ENCODE peak calls at places on chromosomes 5 and 9, in seven cellular contexts. K is GM12878, V is RWPE2, C is heart right ventricle, E is IMR-90, T is adrenal gland, I is Caco-2. Y is an unnamed sample.

GRCh38 chr9:85483214-85483613 is 258.5 kb downstream of the AGTPBP1 start:
- DNase-seq in C (no peak), T (no peak), E (no peak), V (no peak), K (no peak), I (no peak), Y (no peak)

GRCh38 chr9:113343732-113344231 is 3.7 kb upstream of the WDR31 start:
- DNase-seq in I (no peak), K (no peak), V (no peak), E (no peak), T (peak; percentile 97), C (peak; percentile 56), Y (no peak)

GRCh38 chr9:92439921-92440750 is 15.9 kb upstream of the OMD start:
- DNase-seq in C (no peak), I (no peak), E (peak; percentile 90), V (no peak), T (no peak), K (no peak), Y (no peak)

GRCh38 chr5:133398646-133399081 is 213.7 kb downstream of the FSTL4 start:
- DNase-seq in E (no peak), K (peak; percentile 43), T (peak; percentile 6), C (no peak), V (no peak), I (no peak), Y (peak; percentile 69)

GRCh38 chr9:21968331-21969010 is 25.7 kb downstream of the CDKN2A start:
- DNase-seq in C (no peak), I (no peak), E (no peak), K (no peak), V (no peak), T (no peak), Y (no peak)

GRCh38 chr5:44536650-44537260 is 147.5 kb upstream of the FGF10 start:
- DNase-seq in K (no peak), T (peak; percentile 64), C (no peak), E (peak; percentile 17), V (no peak), I (peak; percentile 42), Y (no peak)

GRCh38 chr5:152061095-152061494 is 136.4 kb upstream of the GLRA1 start:
- DNase-seq in T (no peak), V (no peak), I (no peak), K (no peak), E (no peak), C (no peak), Y (no peak)

GRCh38 chr9:79477955-79478751 is 93.6 kb upstream of the TLE4 start:
- DNase-seq in V (no peak), E (peak; percentile 29), T (no peak), I (no peak), C (no peak), K (no peak), Y (peak; percentile 1)

GRCh38 chr9:129932303-129933151 is 97.3 kb downstream of the USP20 start:
- DNase-seq in E (peak; percentile 10), V (no peak), T (no peak), I (no peak), C (no peak), K (peak; percentile 47), Y (peak; percentile 32)

DNA sequence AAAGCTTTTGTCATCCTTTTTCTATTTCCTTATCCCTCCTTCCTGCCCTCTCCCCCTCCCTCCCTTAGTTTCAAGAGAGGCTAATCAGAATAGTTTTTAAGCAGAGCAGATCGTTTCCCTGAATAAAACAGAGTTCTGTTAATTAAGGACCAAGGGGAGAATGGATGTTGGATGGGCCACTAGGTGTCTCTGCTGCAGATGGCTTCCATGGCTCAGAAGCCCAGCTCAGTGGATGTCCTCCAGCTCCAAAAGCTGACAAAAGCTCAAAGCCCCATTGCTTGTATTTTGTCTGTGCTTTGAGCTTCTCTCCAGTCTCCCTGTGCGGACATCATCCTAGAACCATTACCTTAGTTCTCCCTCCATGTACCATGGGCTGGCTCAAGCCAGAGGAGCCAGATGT is 21.0 kb upstream of the NPR3 start:
- DNase-seq in V (no peak), I (no peak), C (no peak), E (no peak), T (no peak), K (no peak), Y (no peak)
- TF ChIP-seq CTCF in V (peak; percentile 44), I (peak; percentile 21), C (no peak), E (peak; percentile 16), T (no peak), K (peak; percentile 23), Y (peak; percentile 36)

DNA sequence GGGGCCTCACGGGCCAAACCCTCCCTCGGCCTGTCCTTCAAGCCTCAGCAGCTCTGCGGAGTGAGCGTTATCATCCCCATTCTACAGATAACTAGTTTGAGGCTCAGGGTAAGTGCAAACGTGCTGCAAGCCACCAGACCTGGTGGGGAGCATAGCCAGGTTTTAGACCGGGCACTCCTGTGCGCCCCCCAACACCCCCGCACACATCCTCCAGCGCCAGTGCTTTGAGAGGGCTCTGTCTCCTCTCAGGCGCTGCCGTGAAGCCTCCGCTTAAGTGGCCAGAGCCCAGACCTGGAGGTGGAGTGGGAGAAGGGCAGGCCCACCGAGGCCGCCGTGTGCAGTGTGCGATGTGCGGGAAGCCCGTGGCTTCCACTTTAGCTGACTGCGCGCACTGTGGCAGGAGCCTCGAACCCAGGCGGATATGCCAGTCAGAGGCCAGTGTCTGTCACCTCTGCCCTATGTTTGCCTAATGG is 1.6 kb upstream of the MGAT1 start:
- DNase-seq in C (no peak), I (no peak), E (no peak), T (peak; percentile 48), V (peak; percentile 60), K (no peak), Y (no peak)
- H3K4me3 ChIP-seq in C (peak overlapping the region; percentile 89), I (no peak overlapping the region), E (no peak overlapping the region), T (no peak overlapping the region), V (no peak overlapping the region), K (peak overlapping the region; percentile 97), Y (peak overlapping the region; percentile 45)

GRCh38 chr5:885127-885442 is 7.5 kb downstream of the BRD9 start:
- DNase-seq in E (no peak), V (peak; percentile 69), C (no peak), T (no peak), K (no peak), I (peak; percentile 30), Y (no peak)

GRCh38 chr5:885529-885928 is 7.1 kb downstream of the BRD9 start:
- DNase-seq in C (peak; percentile 77), T (peak; percentile 70), K (no peak), V (no peak), E (no peak), I (peak; percentile 23), Y (no peak)

GRCh38 chr5:886716-887325 is 5.8 kb downstream of the BRD9 start:
- DNase-seq in I (peak; percentile 25), E (no peak), T (no peak), V (no peak), K (no peak), C (no peak), Y (no peak)

GRCh38 chr5:884345-885126 is 8.1 kb downstream of the BRD9 start:
- DNase-seq in I (peak; percentile 31), T (no peak), K (no peak), C (no peak), V (no peak), E (no peak), Y (no peak)

DNA sequence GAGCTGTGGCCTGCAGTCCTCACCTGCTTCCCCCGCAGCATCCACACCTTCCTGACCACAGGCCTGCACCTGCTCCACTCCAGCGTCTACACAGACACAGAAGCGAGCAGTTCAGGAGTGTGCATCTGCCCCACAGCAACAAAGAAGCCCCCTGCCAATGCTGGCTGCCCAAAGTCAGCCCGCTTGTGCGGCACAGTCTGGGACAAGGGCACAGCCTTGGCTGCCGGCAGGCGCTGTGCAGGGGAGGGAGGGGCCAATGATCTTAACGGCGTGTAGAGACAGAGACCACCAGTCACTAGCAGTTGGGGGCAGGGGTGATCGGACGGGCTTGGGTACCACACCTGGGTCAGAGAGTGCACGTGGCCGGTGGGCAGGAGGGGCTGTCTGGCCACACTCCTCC is 6.5 kb downstream of the BRD9 start:
- DNase-seq in E (no peak), T (no peak), V (no peak), C (no peak), I (peak; percentile 28), K (no peak), Y (no peak)
- H3K36me3 ChIP-seq in E (peaks cover 84% of the 10 kb centered on the region), T (peaks cover 84% of the 10 kb centered on the region), V (peaks cover 99% of the 10 kb centered on the region), C (peaks cover 100% of the 10 kb centered on the region), I (peaks cover 14% of the 10 kb centered on the region), K (peaks cover 54% of the 10 kb centered on the region), Y (peaks cover 61% of the 10 kb centered on the region)

GRCh38 chr5:81513982-81514381 is 120.0 kb upstream of the ACOT12 start:
- DNase-seq in T (no peak), K (no peak), E (peak; percentile 10), C (no peak), I (no peak), V (no peak), Y (no peak)
- TF ChIP-seq CTCF in T (peak; percentile 17), K (no peak), E (peak; percentile 32), C (no peak), I (peak; percentile 19), V (peak; percentile 82), Y (peak; percentile 15)

Y was measured in GM06990.